ENCODE peak calls at places on chromosomes 11 and 22, in eight cellular contexts. G is lower leg skin, B is body of pancreas, D is right lobe of liver, T is tibial artery, Q is BE2C, W is heart left ventricle, H is fibroblast of villous mesenchyme. U is an unnamed sample.
A peak's percentile ranks its signal among the peaks of the same experiment; 100 is the strongest.

GRCh38 chr22:17629167-17629489 is 579 bp upstream of the ATP6V1E1 start:
- DNase-seq in G (no peak), B (no peak), D (no peak), T (no peak), Q (no peak), W (no peak), H (no peak), U (no peak)

GRCh38 chr11:64121637-64122410 is 44.1 kb downstream of the MACROD1 start:
- DNase-seq in G (no peak), B (no peak), D (no peak), T (no peak), Q (no peak), W (no peak), H (peak; percentile 92), U (no peak)

GRCh38 chr11:6006395-6006794 is 351 bp downstream of the OR56A4 start:
- DNase-seq in G (no peak), B (no peak), D (no peak), T (no peak), Q (no peak), W (no peak), H (no peak), U (no peak)

GRCh38 chr11:75982309-75982708 is 167.3 kb downstream of the UVRAG start:
- DNase-seq in G (no peak), B (no peak), D (no peak), T (no peak), Q (no peak), W (no peak), H (no peak), U (no peak)

GRCh38 chr11:134346976-134347350 is 15.2 kb downstream of the GLB1L2 start:
- DNase-seq in G (peak; percentile 39), B (no peak), D (no peak), T (no peak), Q (no peak), W (no peak), H (no peak), U (no peak)

GRCh38 chr11:66407651-66408050 is 13.2 kb upstream of the NPAS4 start:
- DNase-seq in G (no peak), B (no peak), D (no peak), T (no peak), Q (no peak), W (no peak), H (no peak), U (no peak)

GRCh38 chr11:1742371-1742770 is 8.0 kb downstream of the IFITM10 start:
- DNase-seq in G (peak; percentile 74), B (no peak), D (no peak), T (peak; percentile 48), Q (no peak), W (no peak), H (no peak), U (no peak)

GRCh38 chr11:65013130-65013691 is 749 bp upstream of the ARL2 start:
- DNase-seq in G (peak; percentile 99), B (peak; percentile 89), D (peak; percentile 89), T (peak; percentile 95), Q (peak; percentile 84), W (peak; percentile 94), H (peak; percentile 85), U (peak; percentile 96)

GRCh38 chr11:90135016-90135415 is 553 bp downstream of the NAALAD2 start:
- DNase-seq in G (no peak), B (no peak), D (no peak), T (no peak), Q (no peak), W (no peak), H (peak; percentile 13), U (no peak)

GRCh38 chr11:59216654-59217640 is 4.2 kb upstream of the MPEG1 start:
- DNase-seq in G (no peak), B (peak; percentile 26), D (no peak), T (no peak), Q (no peak), W (no peak), H (peak; percentile 63), U (no peak)

GRCh38 chr11:117201906-117202305 is 2.7 kb downstream of the TAGLN start:
- DNase-seq in G (peak; percentile 84), B (no peak), D (no peak), T (peak; percentile 82), Q (no peak), W (peak; percentile 55), H (no peak), U (no peak)

GRCh38 chr11:117201516-117201866 is 2.3 kb downstream of the TAGLN start:
- DNase-seq in G (peak; percentile 85), B (no peak), D (no peak), T (no peak), Q (no peak), W (peak; percentile 40), H (no peak), U (no peak)

GRCh38 chr11:117202386-117203068 is 3.4 kb downstream of the TAGLN start:
- DNase-seq in G (peak; percentile 74), B (no peak), D (no peak), T (no peak), Q (no peak), W (peak; percentile 44), H (no peak), U (no peak)

GRCh38 chr11:117204283-117205080 is 5.3 kb downstream of the TAGLN start:
- DNase-seq in G (no peak), B (no peak), D (no peak), T (no peak), Q (no peak), W (no peak), H (no peak), U (no peak)

DNA sequence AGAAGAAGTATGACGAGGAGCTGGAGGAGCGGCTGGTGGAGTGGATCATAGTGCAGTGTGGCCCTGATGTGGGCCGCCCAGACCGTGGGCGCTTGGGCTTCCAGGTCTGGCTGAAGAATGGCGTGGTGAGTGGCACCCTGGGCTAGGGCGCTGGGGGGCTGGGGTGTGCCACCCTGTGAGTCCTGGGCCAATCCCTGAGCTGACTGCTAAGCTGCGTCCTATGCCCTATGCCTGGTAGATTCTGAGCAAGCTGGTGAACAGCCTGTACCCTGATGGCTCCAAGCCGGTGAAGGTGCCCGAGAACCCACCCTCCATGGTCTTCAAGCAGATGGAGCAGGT is 3.9 kb downstream of the TAGLN start:
- DNase-seq in G (peak; percentile 76), B (no peak), D (no peak), T (no peak), Q (no peak), W (peak; percentile 29), H (no peak), U (no peak)
- H3K4me3 ChIP-seq in G (no peak overlapping the region), B (no peak overlapping the region), D (peak overlapping the region; percentile 22), T (peak overlapping the region; percentile 70), Q (no peak overlapping the region), W (no peak overlapping the region), H (no peak overlapping the region), U (peak overlapping the region; percentile 58)

DNA sequence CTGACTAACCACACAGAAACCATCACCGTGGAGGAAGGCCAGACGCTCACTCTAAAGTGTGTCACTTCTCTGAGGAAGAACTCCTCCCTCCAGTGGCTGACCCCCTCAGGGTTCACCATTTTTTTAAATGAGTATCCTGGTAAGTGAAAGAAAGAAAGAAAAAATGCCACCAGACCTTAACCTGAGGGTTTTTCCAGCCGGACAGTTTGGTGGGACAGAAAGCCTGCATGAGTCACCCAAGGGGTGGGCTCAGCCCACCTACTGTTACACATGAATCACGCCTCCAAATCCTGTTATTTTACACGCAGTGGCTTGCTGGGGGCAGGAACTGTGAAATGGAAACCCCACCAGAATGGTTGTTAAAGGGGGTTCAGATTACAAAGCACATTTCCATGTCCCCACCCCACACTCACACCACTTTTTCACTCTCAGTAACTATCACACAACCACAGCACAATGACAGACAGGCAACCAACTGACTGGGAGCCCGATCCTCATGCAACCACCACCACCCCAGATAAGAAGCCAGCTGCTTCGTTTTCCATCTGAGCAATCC is 11.9 kb downstream of the CRTAM start:
- DNase-seq in G (no peak), B (no peak), D (no peak), T (no peak), Q (no peak), W (no peak), H (peak; percentile 45), U (no peak)
- TF ChIP-seq CTCF in G (no peak), B (no peak), D (no peak), T (no peak), Q (no peak), W (no peak), H (peak; percentile 17), U (no peak)

GRCh38 chr22:50323900-50324299 is 2.9 kb downstream of the DENND6B start:
- DNase-seq in G (no peak), B (no peak), D (no peak), T (no peak), Q (no peak), W (no peak), H (no peak), U (no peak)

GRCh38 chr22:50326959-50327710 is at the start of gene DENND6B:
- DNase-seq in G (peak; percentile 94), B (peak; percentile 86), D (peak; percentile 84), T (peak; percentile 89), Q (peak; percentile 86), W (peak; percentile 92), H (peak; percentile 76), U (no peak)

GRCh38 chr22:50327711-50328019 is 853 bp upstream of the DENND6B start:
- DNase-seq in G (no peak), B (no peak), D (no peak), T (no peak), Q (no peak), W (no peak), H (no peak), U (no peak)

GRCh38 chr22:50326225-50326958 is 420 bp downstream of the DENND6B start:
- DNase-seq in G (no peak), B (no peak), D (no peak), T (no peak), Q (no peak), W (no peak), H (no peak), U (no peak)

GRCh38 chr22:50325444-50326224 is 1.2 kb downstream of the DENND6B start:
- DNase-seq in G (no peak), B (no peak), D (no peak), T (no peak), Q (no peak), W (no peak), H (no peak), U (no peak)
- H3K4me3 ChIP-seq in G (no peak overlapping the region), B (no peak overlapping the region), D (no peak overlapping the region), T (no peak overlapping the region), Q (peak overlapping the region; percentile 65), W (no peak overlapping the region), H (peak overlapping the region; percentile 57), U (no peak overlapping the region)

DNA sequence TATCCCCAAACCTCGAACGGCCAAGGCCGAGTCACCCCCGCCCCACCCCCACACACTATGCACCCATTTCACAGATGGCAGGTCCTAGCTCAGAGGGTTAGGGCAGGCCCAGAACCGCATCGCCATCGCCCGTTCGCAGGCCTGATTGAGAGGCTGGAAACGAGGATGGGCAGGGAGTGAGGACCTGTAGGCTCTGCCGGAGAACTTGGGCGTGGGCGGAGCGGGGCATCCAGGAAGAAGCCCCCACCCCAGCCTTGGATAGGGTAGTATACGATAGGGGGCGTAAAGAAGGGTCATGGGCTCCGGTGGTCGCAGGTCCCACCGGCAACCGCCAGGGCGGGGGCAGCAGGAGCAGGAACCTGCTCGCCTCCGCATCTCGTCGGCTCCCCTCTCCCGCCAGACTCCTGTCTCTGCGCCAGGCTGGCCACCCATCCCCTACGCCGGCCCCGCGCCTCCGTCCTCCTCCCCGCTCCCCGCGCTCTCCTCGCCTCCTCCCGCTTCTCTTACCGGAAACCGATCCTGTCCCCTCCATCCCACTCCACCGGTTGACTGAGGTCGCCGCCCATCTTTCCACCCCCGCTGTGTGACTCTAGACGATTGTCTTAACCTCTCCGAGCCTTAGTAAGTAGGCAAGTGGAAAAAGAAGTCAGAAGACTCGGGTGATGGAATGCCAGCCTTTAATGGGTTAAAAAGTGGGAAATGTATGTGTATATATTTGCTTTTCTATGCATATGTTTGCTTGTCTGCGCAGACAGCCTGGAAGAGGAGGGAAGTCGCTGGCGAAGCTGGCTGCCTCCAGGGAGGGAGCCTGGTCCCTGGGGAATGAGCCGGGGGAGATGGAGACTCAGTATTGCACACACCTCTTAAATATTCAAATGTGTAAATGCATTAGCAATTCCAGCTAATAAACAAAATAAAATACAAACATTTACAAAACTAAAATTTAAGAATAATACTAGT is 52.8 kb downstream of the CYTH4 start:
- DNase-seq in G (no peak), B (no peak), D (no peak), T (no peak), Q (peak; percentile 67), W (no peak), H (no peak), U (no peak)
- TF ChIP-seq CTCF in G (no peak), B (no peak), D (no peak), T (no peak), Q (no peak), W (no peak), H (no peak), U (no peak)

U was measured in right atrium auricular region.